ENCODE peak calls at places on chromosomes 4 and X, in nine cellular contexts. I, E, W, M, C, F, Q, L and X are unnamed samples.

GRCh38 chrX:49000640-49001039 is 1.4 kb downstream of the GRIPAP1 start:
- DNase-seq in Q (no peak), C (no peak), F (no peak), M (no peak), W (no peak), L (no peak), I (no peak), E (no peak), X (no peak)

GRCh38 chr4:144740316-144740715 is 94.4 kb downstream of the HHIP start:
- DNase-seq in M (no peak), I (no peak), W (no peak), Q (no peak), C (no peak), F (no peak), L (no peak), E (no peak), X (no peak)

GRCh38 chrX:139560221-139560620 is 29.7 kb downstream of the F9 start:
- DNase-seq in I (peak), F (no peak), M (peak), L (no peak), E (no peak), C (no peak), Q (no peak), W (no peak), X (no peak)

GRCh38 chr4:3716876-3717235 is 49.3 kb upstream of the ADRA2C start:
- DNase-seq in I (no peak), M (no peak), E (no peak), C (no peak), F (no peak), L (peak), W (no peak), Q (no peak), X (no peak)

GRCh38 chr4:153513596-153513995 is 47.4 kb downstream of the TMEM131L start:
- DNase-seq in M (peak), W (no peak), F (peak), L (no peak), E (no peak), C (no peak), I (peak), Q (no peak), X (no peak)

GRCh38 chrX:26032141-26032917 is 105.8 kb upstream of the MAGEB18 start:
- DNase-seq in M (no peak), F (no peak), W (no peak), L (no peak), Q (no peak), I (no peak), C (no peak), E (no peak), X (no peak)

GRCh38 chr4:102535398-102536082 is 34.4 kb downstream of the NFKB1 start:
- DNase-seq in Q (no peak), M (peak), C (no peak), L (no peak), W (no peak), I (peak), F (peak), E (no peak), X (no peak)

GRCh38 chr4:105594094-105595010 is 41.9 kb downstream of the ARHGEF38 start:
- DNase-seq in W (no peak), F (no peak), Q (no peak), M (no peak), I (no peak), L (no peak), C (no peak), E (no peak), X (no peak)

GRCh38 chr4:146490106-146490505 is 31.6 kb downstream of the SLC10A7 start:
- DNase-seq in C (no peak), F (no peak), M (no peak), W (no peak), I (no peak), E (no peak), Q (no peak), L (no peak), X (no peak)

GRCh38 chr4:105631818-105632400 is 76.6 kb downstream of the INTS12 start:
- DNase-seq in F (no peak), W (no peak), Q (no peak), L (no peak), C (no peak), I (peak), M (no peak), E (no peak), X (no peak)

GRCh38 chr4:63349674-63350025 is 1059.6 kb downstream of the TECRL start:
- DNase-seq in F (no peak), W (no peak), I (no peak), L (no peak), M (no peak), E (no peak), C (no peak), Q (no peak), X (peak)

GRCh38 chrX:116238866-116239265 is 68.3 kb downstream of the AGTR2 start:
- DNase-seq in E (no peak), I (no peak), L (no peak), M (no peak), Q (no peak), F (no peak), W (no peak), C (no peak), X (no peak)

GRCh38 chrX:74911494-74911893 is 13.8 kb downstream of the NEXMIF start:
- DNase-seq in E (no peak), M (no peak), W (no peak), I (no peak), Q (no peak), C (no peak), F (no peak), L (no peak), X (no peak)

GRCh38 chr4:743463-744211 is 38.0 kb downstream of the PCGF3 start:
- DNase-seq in I (peak), L (no peak), C (no peak), W (no peak), F (no peak), M (peak), Q (no peak), E (no peak), X (peak)

GRCh38 chrX:4243759-4244158 is 530.3 kb upstream of the PRKX start:
- DNase-seq in Q (no peak), E (no peak), L (no peak), W (no peak), I (no peak), F (no peak), M (no peak), C (no peak), X (no peak)

GRCh38 chr4:2545321-2546013 is 9.0 kb downstream of the FAM193A start:
- DNase-seq in E (no peak), I (peak), M (no peak), Q (no peak), C (no peak), L (no peak), F (no peak), W (no peak), X (no peak)

GRCh38 chr4:84501721-84502267 is 2.7 kb upstream of the NKX6-1 start:
- DNase-seq in M (no peak), C (no peak), I (no peak), F (no peak), E (no peak), W (no peak), L (no peak), Q (no peak), X (no peak)

GRCh38 chr4:187469627-187470026 is 525.9 kb upstream of the ZFP42 start:
- DNase-seq in Q (no peak), L (no peak), F (peak), M (no peak), W (no peak), C (no peak), E (no peak), I (no peak), X (no peak)

GRCh38 chr4:169795585-169795984 is 37.8 kb upstream of the HPF1 start:
- DNase-seq in C (no peak), Q (no peak), F (no peak), M (peak), L (no peak), I (peak), E (no peak), W (no peak), X (no peak)

GRCh38 chr4:6710282-6710681 is 617 bp upstream of the MRFAP1L1 start:
- DNase-seq in M (no peak), Q (no peak), E (no peak), L (no peak), F (no peak), I (no peak), C (no peak), W (no peak), X (no peak)

GRCh38 chrX:22134681-22135080 is 102.6 kb downstream of the PHEX start:
- DNase-seq in M (peak), W (no peak), L (no peak), C (no peak), Q (no peak), I (peak), E (no peak), F (peak), X (no peak)

GRCh38 chrX:53494427-53494826 is 60.3 kb upstream of the HSD17B10 start:
- DNase-seq in C (no peak), E (no peak), W (no peak), F (no peak), L (no peak), I (peak), Q (no peak), M (peak), X (no peak)

GRCh38 chr4:98661356-98662054 is 3.1 kb upstream of the TSPAN5 start:
- DNase-seq in E (no peak), F (no peak), M (peak), W (no peak), I (no peak), L (no peak), C (no peak), Q (peak), X (no peak)

GRCh38 chr4:71958978-71959377 is 72.8 kb upstream of the NPFFR2 start:
- DNase-seq in L (no peak), Q (no peak), E (no peak), F (no peak), M (no peak), W (no peak), C (no peak), I (no peak), X (no peak)

GRCh38 chrX:71652405-71652804 is 14.9 kb upstream of the LOC101059915 start:
- DNase-seq in F (peak), C (no peak), E (no peak), W (no peak), I (peak), Q (peak), L (no peak), M (peak), X (no peak)